ENCODE peak calls at places on chromosome 5, in eight cellular contexts. K is fibroblast of pulmonary artery; C is stimulated activated CD4-positive, alpha-beta T cell treated with anti-CD3 and anti-CD28 coated beads, Interleukin-4, amount 100 ng/mL, for 24 hours; A is posterior cingulate gyrus; W is transverse colon; X is AG08395; M is memory B cell; O is CD4-positive, CD25-positive, alpha-beta regulatory T cell. Q is an unnamed sample.

GRCh38 chr5:136164226-136164625 is 28.7 kb downstream of the SMIM32 start:
- DNase-seq in K (no peak), C (no peak), A (no peak), W (no peak), X (no peak), M (no peak), O (no peak), Q (no peak)

GRCh38 chr5:150649828-150650712 is 9.6 kb downstream of the SYNPO start:
- DNase-seq in K (no peak), C (no peak), A (peak; percentile 72), W (no peak), X (no peak), M (no peak), O (no peak), Q (no peak)

GRCh38 chr5:108003178-108003577 is 332.4 kb upstream of the EFNA5 start:
- DNase-seq in K (peak; percentile 50), C (peak; percentile 4), A (no peak), W (no peak), X (peak; percentile 55), M (no peak), O (no peak), Q (no peak)

GRCh38 chr5:110625376-110625999 is 101.0 kb downstream of the TMEM232 start:
- DNase-seq in K (peak; percentile 60), C (no peak), A (no peak), W (no peak), X (peak; percentile 36), M (no peak), O (peak; percentile 43), Q (peak; percentile 7)

GRCh38 chr5:38931731-38932130 is 85.9 kb downstream of the OSMR start:
- DNase-seq in K (no peak), C (no peak), A (no peak), W (no peak), X (no peak), M (no peak), O (no peak), Q (no peak)

GRCh38 chr5:109692852-109693251 is 3.1 kb downstream of the MAN2A1 start:
- DNase-seq in K (no peak), C (no peak), A (peak; percentile 69), W (peak; percentile 16), X (no peak), M (no peak), O (no peak), Q (no peak)

GRCh38 chr5:141560725-141561483 is 57.9 kb downstream of the DIAPH1 start:
- DNase-seq in K (peak; percentile 99), C (no peak), A (peak; percentile 88), W (peak; percentile 80), X (peak; percentile 89), M (no peak), O (no peak), Q (peak; percentile 73)

GRCh38 chr5:55855509-55855908 is 4.4 kb downstream of the IL31RA start:
- DNase-seq in K (peak; percentile 34), C (no peak), A (no peak), W (no peak), X (no peak), M (no peak), O (no peak), Q (no peak)

GRCh38 chr5:167934561-167934971 is 356.9 kb upstream of the WWC1 start:
- DNase-seq in K (peak; percentile 61), C (no peak), A (peak; percentile 80), W (peak; percentile 8), X (no peak), M (no peak), O (no peak), Q (no peak)

GRCh38 chr5:176678584-176678983 is 31.3 kb downstream of the TSPAN17 start:
- DNase-seq in K (no peak), C (no peak), A (no peak), W (no peak), X (no peak), M (no peak), O (no peak), Q (no peak)

GRCh38 chr5:138874241-138874640 is 894 bp downstream of the LRRTM2 start:
- DNase-seq in K (no peak), C (no peak), A (peak; percentile 80), W (no peak), X (no peak), M (no peak), O (no peak), Q (no peak)

GRCh38 chr5:159091051-159091450 is 8.7 kb downstream of the EBF1 start:
- DNase-seq in K (no peak), C (no peak), A (no peak), W (no peak), X (no peak), M (no peak), O (no peak), Q (no peak)

GRCh38 chr5:181243521-181244307 is at the start of gene RACK1:
- DNase-seq in K (peak; percentile 90), C (peak; percentile 93), A (peak; percentile 98), W (peak; percentile 90), X (peak; percentile 84), M (peak; percentile 89), O (peak; percentile 92), Q (peak; percentile 83)

GRCh38 chr5:176365663-176366574 is 632 bp downstream of the ARL10 start:
- DNase-seq in K (peak; percentile 27), C (peak; percentile 29), A (peak; percentile 84), W (peak; percentile 32), X (peak; percentile 90), M (peak; percentile 49), O (peak; percentile 37), Q (no peak)

GRCh38 chr5:159163027-159163699 is 46.2 kb downstream of the RNF145 start:
- DNase-seq in K (peak; percentile 27), C (peak; percentile 46), A (no peak), W (no peak), X (peak; percentile 51), M (no peak), O (no peak), Q (peak; percentile 46)

GRCh38 chr5:141636106-141636412 is 590 bp downstream of the HDAC3 start:
- DNase-seq in K (no peak), C (no peak), A (no peak), W (no peak), X (no peak), M (no peak), O (no peak), Q (no peak)

GRCh38 chr5:180034564-180034963 is 37.0 kb downstream of the RNF130 start:
- DNase-seq in K (peak; percentile 20), C (no peak), A (no peak), W (no peak), X (no peak), M (no peak), O (no peak), Q (no peak)